ENCODE peak calls at places on chromosomes 7 and 10, in seven cellular contexts. A is HCT116, Y is mesendoderm, J is GM23248, I is A549, W is K562, B is IMR-90. M is an unnamed sample.

GRCh38 chr7:76372984-76373833 is 14.4 kb upstream of the YWHAG start:
- DNase-seq in B (peak; percentile 83), Y (peak; percentile 81), A (no peak), J (peak; percentile 90), W (peak; percentile 85), I (peak; percentile 83), M (peak; percentile 82)

GRCh38 chr7:732094-732541 is 5.0 kb upstream of the PRKAR1B start:
- DNase-seq in W (no peak), I (peak; percentile 41), Y (no peak), A (peak; percentile 24), B (no peak), J (no peak), M (peak; percentile 26)

GRCh38 chr10:79404231-79404609 is 41.2 kb downstream of the ZCCHC24 start:
- DNase-seq in Y (peak; percentile 90), A (no peak), W (no peak), I (no peak), B (peak; percentile 76), J (peak; percentile 88), M (peak; percentile 82)

GRCh38 chr10:70035531-70035930 is 17.1 kb upstream of the MACROH2A2 start:
- DNase-seq in B (no peak), J (no peak), A (no peak), I (no peak), W (no peak), Y (no peak), M (no peak)

GRCh38 chr10:102112210-102112817 is 7.9 kb downstream of the LDB1 start:
- DNase-seq in Y (peak; percentile 87), B (no peak), W (peak; percentile 77), I (no peak), J (no peak), A (no peak), M (no peak)

GRCh38 chr7:133783276-133783675 is 343.9 kb upstream of the LRGUK start:
- DNase-seq in Y (no peak), W (no peak), B (peak; percentile 40), J (no peak), I (no peak), A (no peak), M (peak; percentile 36)

GRCh38 chr7:92785923-92786322 is 50.5 kb downstream of the CDK6 start:
- DNase-seq in A (no peak), I (no peak), B (peak; percentile 71), Y (no peak), J (peak; percentile 85), W (no peak), M (peak; percentile 84)

GRCh38 chr10:78471723-78472541 is 438.3 kb downstream of the RPS24 start:
- DNase-seq in B (no peak), A (no peak), I (no peak), W (no peak), Y (no peak), J (no peak), M (no peak)

GRCh38 chr10:43120948-43121290 is 17.3 kb upstream of the CSGALNACT2 start:
- DNase-seq in A (no peak), I (no peak), W (no peak), J (no peak), B (peak; percentile 8), Y (no peak), M (no peak)

GRCh38 chr10:103519798-103520197 is 26.3 kb downstream of the NEURL1 start:
- DNase-seq in B (no peak), Y (no peak), J (no peak), I (no peak), A (no peak), W (no peak), M (no peak)

GRCh38 chr10:75016290-75016689 is 95.2 kb upstream of the SAMD8 start:
- DNase-seq in A (no peak), J (no peak), I (no peak), Y (no peak), B (no peak), W (no peak), M (peak; percentile 14)

GRCh38 chr10:119867317-119867716 is 5.3 kb downstream of the MCMBP start:
- DNase-seq in Y (no peak), I (no peak), W (no peak), J (no peak), A (no peak), B (no peak), M (no peak)
- H3K4me2 ChIP-seq in Y (no peak overlapping the region), I (no peak overlapping the region), W (no peak overlapping the region), J (no peak overlapping the region), A (no peak overlapping the region), B (no peak overlapping the region), M (no peak overlapping the region)

GRCh38 chr10:121288864-121289659 is 309.2 kb downstream of the FGFR2 start:
- DNase-seq in Y (no peak), I (no peak), A (no peak), J (no peak), B (no peak), W (no peak), M (no peak)
- H3K27ac ChIP-seq in Y (no peak overlapping the region), I (no peak overlapping the region), A (no peak overlapping the region), J (no peak overlapping the region), B (no peak overlapping the region), W (no peak overlapping the region), M (no peak overlapping the region)

DNA sequence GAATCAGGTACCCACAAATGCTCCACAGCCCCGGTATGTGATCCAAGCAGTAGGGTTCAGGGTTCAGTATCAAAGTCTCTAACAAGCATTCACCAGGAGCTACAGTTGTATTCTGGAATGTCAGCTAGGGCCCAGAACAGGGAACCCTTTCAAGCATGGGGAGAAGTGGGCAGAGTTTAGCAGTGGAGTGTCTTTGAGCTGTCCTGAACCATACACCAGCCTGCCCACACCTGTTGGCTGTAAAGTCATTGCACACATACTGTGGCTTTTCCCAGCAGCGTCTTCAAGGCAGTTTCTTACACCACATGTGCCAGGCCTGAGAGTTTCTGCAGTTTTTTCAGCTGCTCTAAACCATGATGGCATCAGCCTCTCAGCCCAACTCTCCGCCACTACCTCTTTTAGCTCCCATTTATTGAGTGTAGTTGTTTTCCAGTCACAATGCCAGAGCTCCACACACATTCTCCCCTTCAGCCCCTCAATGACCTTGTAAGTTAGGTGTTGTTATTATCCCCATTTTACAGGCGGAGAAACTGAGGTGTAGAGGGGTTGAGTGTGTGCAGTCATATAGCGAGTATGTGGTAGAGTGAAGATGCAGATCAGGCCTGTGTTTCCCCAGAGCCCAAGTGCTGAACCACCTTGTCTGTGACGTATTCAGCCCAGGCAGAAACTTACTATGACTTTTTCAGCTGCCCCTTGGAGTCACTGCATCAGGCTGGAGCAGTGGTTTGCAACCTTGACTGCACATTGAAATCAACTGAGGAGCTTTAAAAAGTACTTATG is 83.1 kb downstream of the CHN2 start:
- DNase-seq in J (no peak), Y (no peak), B (no peak), I (no peak), W (no peak), A (no peak), M (no peak)
- H3K4me1 ChIP-seq in J (peaks cover 5% of the 10 kb centered on the region), Y (no peaks in the 10 kb centered on the region), B (no peaks in the 10 kb centered on the region), I (no peaks in the 10 kb centered on the region), W (no peaks in the 10 kb centered on the region), A (no peaks in the 10 kb centered on the region), M (no peaks in the 10 kb centered on the region)

GRCh38 chr7:66110861-66111260 is 3.8 kb upstream of the CRCP start:
- DNase-seq in Y (peak; percentile 16), I (peak; percentile 17), J (peak; percentile 96), A (peak; percentile 94), B (peak; percentile 95), W (no peak), M (peak; percentile 76)
- H3K4me2 ChIP-seq in Y (no peak overlapping the region), I (peak overlapping the region; percentile 20), J (peak overlapping the region; percentile 63), A (peak overlapping the region; percentile 63), B (peak overlapping the region; percentile 36), W (no peak overlapping the region), M (no peak overlapping the region)

DNA sequence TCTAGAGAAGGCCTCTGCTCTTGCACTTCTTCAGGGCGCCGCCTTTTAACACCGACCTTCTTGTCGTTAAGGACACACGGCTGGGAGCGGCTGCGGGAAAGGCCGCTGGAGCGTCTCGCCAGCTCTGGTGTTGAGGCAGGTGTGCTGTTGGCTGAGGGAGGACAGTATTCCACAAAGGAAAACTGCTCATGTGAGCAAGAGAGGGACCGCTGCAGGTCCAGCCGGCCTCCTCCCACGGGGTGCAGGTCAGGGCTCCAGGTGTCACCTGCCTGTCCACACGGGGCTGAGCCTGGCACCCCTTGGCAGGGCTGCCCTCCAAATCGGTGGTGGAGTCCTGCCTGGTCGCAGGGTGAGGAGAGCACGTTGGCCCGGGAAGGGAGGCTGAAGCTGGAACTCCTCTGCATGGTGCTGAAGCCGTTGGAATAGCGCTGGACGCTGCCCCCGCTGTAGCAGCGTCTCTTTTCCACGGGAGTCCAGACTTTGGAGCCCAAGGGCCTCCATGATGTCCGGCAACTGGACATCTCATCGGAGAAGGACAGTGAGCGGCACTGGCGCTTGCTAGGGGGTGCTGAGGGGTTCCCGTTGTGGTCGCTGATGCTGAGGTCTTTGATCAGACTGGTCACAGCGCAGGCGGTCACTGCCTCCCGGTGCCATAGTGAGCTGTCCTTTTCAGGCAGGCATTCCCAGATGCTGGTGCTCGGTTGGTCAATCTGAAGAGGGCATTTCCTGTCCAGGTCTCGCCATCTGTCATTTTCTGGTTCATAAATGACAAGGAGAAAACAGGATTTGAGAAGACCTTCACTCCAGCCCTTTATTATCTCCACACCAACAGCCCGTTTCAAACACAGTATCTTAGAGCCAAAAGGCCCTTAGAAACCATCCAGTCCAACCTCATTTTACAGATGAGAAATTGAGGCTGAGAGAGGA is 62.3 kb downstream of the FAM53B start:
- DNase-seq in W (no peak), I (no peak), Y (no peak), A (no peak), J (no peak), B (no peak), M (no peak)
- H3K27ac ChIP-seq in W (no peak overlapping the region), I (no peak overlapping the region), Y (no peak overlapping the region), A (no peak overlapping the region), J (no peak overlapping the region), B (no peak overlapping the region), M (no peak overlapping the region)

GRCh38 chr7:20238754-20239324 is 21.7 kb upstream of the MACC1 start:
- DNase-seq in I (no peak), J (no peak), W (peak; percentile 55), B (no peak), A (no peak), Y (no peak), M (peak; percentile 73)
- H3K4me1 ChIP-seq in I (no peaks in the 10 kb centered on the region), J (peaks cover 50% of the 10 kb centered on the region), W (no peaks in the 10 kb centered on the region), B (peaks cover 9% of the 10 kb centered on the region), A (peaks cover 3% of the 10 kb centered on the region), Y (no peaks in the 10 kb centered on the region), M (no peaks in the 10 kb centered on the region)

GRCh38 chr7:5455581-5456222 is 32.1 kb upstream of the TNRC18 start:
- DNase-seq in Y (no peak), B (no peak), W (no peak), I (no peak), A (no peak), J (no peak), M (no peak)

GRCh38 chr7:5456420-5456819 is 32.8 kb upstream of the TNRC18 start:
- DNase-seq in J (no peak), A (no peak), I (no peak), B (no peak), Y (no peak), W (no peak), M (no peak)

GRCh38 chr7:5454485-5454884 is 30.9 kb upstream of the TNRC18 start:
- DNase-seq in Y (no peak), A (no peak), W (no peak), B (no peak), I (no peak), J (no peak), M (no peak)

GRCh38 chr7:5453566-5454075 is 30.0 kb upstream of the TNRC18 start:
- DNase-seq in Y (no peak), A (no peak), B (no peak), J (no peak), W (no peak), I (no peak), M (no peak)

DNA sequence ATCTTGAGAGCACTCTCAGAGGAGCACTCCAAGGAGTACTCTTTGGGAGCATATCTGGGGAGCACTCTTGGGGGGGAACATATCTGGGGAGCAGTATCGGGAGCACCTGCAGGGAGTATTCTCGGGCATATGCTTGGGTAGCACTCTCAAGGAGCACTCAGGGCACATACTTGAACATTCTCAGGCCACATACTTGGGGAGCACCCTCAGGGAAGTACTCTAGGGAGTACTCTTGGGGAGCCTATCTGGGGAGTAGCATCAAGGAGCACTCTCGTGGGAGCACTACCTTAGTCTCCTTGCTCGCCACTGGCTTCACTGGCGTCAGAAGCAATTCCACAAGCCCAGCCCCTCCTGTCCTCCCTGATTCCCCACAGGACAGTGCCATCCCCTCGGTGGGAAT is 31.5 kb upstream of the TNRC18 start:
- DNase-seq in W (no peak), B (no peak), I (no peak), A (no peak), J (no peak), Y (no peak), M (no peak)
- H3K4me2 ChIP-seq in W (no peak overlapping the region), B (no peak overlapping the region), I (no peak overlapping the region), A (no peak overlapping the region), J (no peak overlapping the region), Y (no peak overlapping the region), M (no peak overlapping the region)

M was measured in fibroblast of lung.